ENCODE peak calls at places on chromosome 22, in four cellular contexts. P is T-helper 9 cell, U is mesenchymal stem cell, F is kidney glomerular epithelial cell. E is an unnamed sample.

GRCh38 chr22:48353116-48353947 is 1474.3 kb downstream of the BRD1 start:
- DNase-seq in P (no peak), U (no peak), F (no peak), E (no peak)

GRCh38 chr22:24485608-24486007 is 9.5 kb upstream of the UPB1 start:
- DNase-seq in P (no peak), U (no peak), F (no peak), E (no peak)

GRCh38 chr22:22810471-22810870 is 77.1 kb upstream of the IGLL5 start:
- DNase-seq in P (no peak), U (no peak), F (no peak), E (no peak)

GRCh38 chr22:27870234-27871191 is 48.5 kb downstream of the PITPNB start:
- DNase-seq in P (no peak), U (no peak), F (no peak), E (no peak)

GRCh38 chr22:19823638-19824196 is 31.0 kb downstream of the GNB1L start:
- DNase-seq in P (no peak), U (no peak), F (no peak), E (no peak)

GRCh38 chr22:37525073-37525745 is 6.0 kb upstream of the CARD10 start:
- DNase-seq in P (no peak), U (peak; percentile 87), F (peak; percentile 81), E (no peak)

GRCh38 chr22:44045171-44045570 is 21.1 kb downstream of the PARVB start:
- DNase-seq in P (no peak), U (peak; percentile 29), F (no peak), E (no peak)

GRCh38 chr22:17369553-17370035 is 334 bp downstream of the CECR2 start:
- DNase-seq in P (no peak), U (peak; percentile 1), F (no peak), E (no peak)

GRCh38 chr22:45310331-45311032 is 748 bp downstream of the FAM118A start:
- DNase-seq in P (no peak), U (no peak), F (no peak), E (no peak)

GRCh38 chr22:45008853-45009751 is 703 bp downstream of the PHF21B start:
- DNase-seq in P (no peak), U (peak; percentile 20), F (no peak), E (no peak)

GRCh38 chr22:19229600-19229999 is 51.1 kb upstream of the SLC25A1 start:
- DNase-seq in P (no peak), U (no peak), F (no peak), E (no peak)

GRCh38 chr22:49723478-49724029 is 104.1 kb downstream of the BRD1 start:
- DNase-seq in P (no peak), U (no peak), F (no peak), E (no peak)

GRCh38 chr22:28016781-28017557 is 97.9 kb upstream of the PITPNB start:
- DNase-seq in P (no peak), U (no peak), F (no peak), E (no peak)

GRCh38 chr22:47190276-47190956 is 428.0 kb downstream of the TBC1D22A start:
- DNase-seq in P (no peak), U (no peak), F (no peak), E (no peak)

GRCh38 chr22:42621505-42622002 is 6.9 kb upstream of the POLDIP3 start:
- DNase-seq in P (peak; percentile 45), U (peak; percentile 70), F (peak; percentile 47), E (peak; percentile 43)

GRCh38 chr22:48945621-48946458 is 881.8 kb downstream of the BRD1 start:
- DNase-seq in P (no peak), U (no peak), F (no peak), E (no peak)

GRCh38 chr22:35608088-35608487 is 9.0 kb downstream of the MB start:
- DNase-seq in P (no peak), U (no peak), F (no peak), E (no peak)

GRCh38 chr22:48993655-48994054 is 834.0 kb downstream of the BRD1 start:
- DNase-seq in P (no peak), U (no peak), F (no peak), E (no peak)

E was measured in CD8-positive, alpha-beta memory T cell.